ENCODE peak calls at places on chromosomes 6 and 20, in five cellular contexts. S is aorta, L is esophagus squamous epithelium, J is astrocyte, U is brain microvascular endothelial cell. V is an unnamed sample.

GRCh38 chr20:41639630-41640029 is 21.5 kb upstream of the CHD6 start:
- DNase-seq in U (no peak), J (no peak), L (no peak), S (no peak), V (no peak)

GRCh38 chr20:34389206-34389953 is 26.3 kb downstream of the ITCH start:
- DNase-seq in U (no peak), J (peak; percentile 32), L (no peak), S (no peak), V (no peak)

GRCh38 chr6:46235242-46235641 is 64.5 kb upstream of the ENPP5 start:
- DNase-seq in J (no peak), L (no peak), U (no peak), S (no peak), V (no peak)

GRCh38 chr20:20743511-20744169 is 31.2 kb upstream of the RALGAPA2 start:
- DNase-seq in L (no peak), U (no peak), J (peak; percentile 2), S (peak; percentile 76), V (no peak)

GRCh38 chr6:170429457-170429856 is 122.9 kb downstream of the FAM120B start:
- DNase-seq in U (no peak), S (no peak), L (no peak), J (no peak), V (no peak)

GRCh38 chr6:99602519-99603420 is 3.9 kb upstream of the PRDM13 start:
- DNase-seq in U (no peak), J (no peak), S (no peak), L (no peak), V (no peak)

GRCh38 chr6:63305278-63305677 is 14.5 kb downstream of the LGSN start:
- DNase-seq in U (no peak), L (no peak), S (no peak), J (no peak), V (no peak)

GRCh38 chr20:53984781-53985518 is 85.4 kb downstream of the BCAS1 start:
- DNase-seq in J (peak; percentile 20), U (no peak), S (no peak), L (no peak), V (no peak)

GRCh38 chr6:39924283-39924682 is 10.0 kb downstream of the MOCS1 start:
- DNase-seq in S (no peak), L (no peak), J (no peak), U (no peak), V (no peak)

GRCh38 chr6:44606506-44606905 is 219.0 kb downstream of the CDC5L start:
- DNase-seq in S (no peak), L (no peak), J (no peak), U (no peak), V (no peak)

GRCh38 chr6:145483191-145483996 is 251.9 kb downstream of the EPM2A start:
- DNase-seq in U (no peak), J (peak; percentile 70), S (no peak), L (no peak), V (peak; percentile 64)

GRCh38 chr20:3312940-3313656 is 74.1 kb upstream of the SLC4A11 start:
- DNase-seq in L (no peak), S (no peak), U (peak; percentile 30), J (peak; percentile 46), V (peak; percentile 50)

GRCh38 chr6:66638099-66638498 is 931.1 kb upstream of the EYS start:
- DNase-seq in J (no peak), U (no peak), S (no peak), L (no peak), V (no peak)

GRCh38 chr20:38534756-38535155 is 46.2 kb upstream of the ADIG start:
- DNase-seq in J (no peak), S (no peak), U (no peak), L (no peak), V (no peak)

GRCh38 chr6:53216301-53216700 is 67.7 kb upstream of the GCM1 start:
- DNase-seq in S (no peak), J (no peak), U (no peak), L (no peak), V (no peak)

GRCh38 chr6:46642928-46643751 is 9.5 kb downstream of the CYP39A1 start:
- DNase-seq in S (no peak), U (no peak), J (no peak), L (no peak), V (peak; percentile 74)

GRCh38 chr6:14674867-14675648 is 557.5 kb downstream of the CD83 start:
- DNase-seq in S (no peak), J (peak; percentile 26), U (no peak), L (no peak), V (no peak)

GRCh38 chr6:129686941-129687627 is 22.9 kb downstream of the ARHGAP18 start:
- DNase-seq in L (no peak), U (peak; percentile 40), S (no peak), J (peak; percentile 64), V (peak; percentile 55)

GRCh38 chr20:61874421-61875068 is 191.1 kb downstream of the TAF4 start:
- DNase-seq in J (peak; percentile 12), L (no peak), U (no peak), S (no peak), V (peak; percentile 34)

GRCh38 chr6:73308712-73309533 is 45.2 kb downstream of the DPPA5 start:
- DNase-seq in J (no peak), S (no peak), U (peak; percentile 4), L (no peak), V (no peak)

DNA sequence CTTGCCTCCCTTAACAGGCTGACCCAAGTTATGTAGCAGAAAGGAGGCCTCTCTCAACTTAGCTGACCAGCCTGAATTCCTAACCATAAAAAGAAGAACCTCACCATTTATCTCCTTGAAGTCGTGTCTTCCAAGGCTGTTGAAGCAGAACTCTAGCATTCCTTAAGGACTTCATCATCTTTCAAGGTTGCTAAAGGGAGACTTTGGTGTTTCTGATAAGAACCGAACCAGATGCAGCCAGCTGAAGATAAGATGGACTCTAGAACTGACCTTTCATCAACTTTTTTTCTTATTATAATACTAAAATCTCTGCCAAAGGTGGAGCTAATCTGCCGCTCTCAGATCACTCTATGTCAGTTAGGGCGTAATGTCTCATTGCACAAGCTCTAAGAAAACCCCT is 571.7 kb upstream of the SLC35B3 start:
- DNase-seq in J (no peak), S (no peak), L (no peak), U (no peak), V (no peak)
- H3K27ac ChIP-seq in J (no peak overlapping the region), S (no peak overlapping the region), L (no peak overlapping the region), U (no peak overlapping the region), V (no peak overlapping the region)

GRCh38 chr20:25744261-25744660 is 47.6 kb upstream of the ZNF337 start:
- DNase-seq in U (no peak), J (no peak), S (no peak), L (no peak), V (no peak)
- H3K27ac ChIP-seq in U (no peak overlapping the region), J (no peak overlapping the region), S (no peak overlapping the region), L (no peak overlapping the region), V (no peak overlapping the region)

GRCh38 chr6:106728296-106728870 is 99.0 kb downstream of the QRSL1 start:
- DNase-seq in U (no peak), J (no peak), L (no peak), S (no peak), V (no peak)
- H3K27ac ChIP-seq in U (no peak overlapping the region), J (no peak overlapping the region), L (no peak overlapping the region), S (no peak overlapping the region), V (no peak overlapping the region)

DNA sequence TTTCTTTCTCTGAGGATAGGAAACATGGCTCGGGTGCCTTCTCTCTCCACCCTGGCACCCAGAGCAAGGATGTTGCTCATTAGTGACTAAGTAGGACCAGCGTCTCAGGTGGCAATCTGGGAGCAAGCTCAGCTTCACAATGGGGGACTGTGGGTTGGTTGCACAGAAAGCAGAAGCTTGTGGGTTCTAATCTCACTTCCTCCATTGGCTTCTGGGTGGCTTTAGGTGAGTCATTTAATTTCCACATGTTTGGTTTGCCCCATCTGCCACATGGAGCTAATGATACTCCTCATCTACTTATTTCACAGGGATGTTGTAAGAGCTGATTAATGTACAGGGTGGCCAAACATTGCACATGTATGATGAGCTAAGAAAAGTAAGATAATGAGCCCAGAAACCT is 54.8 kb upstream of the AKIRIN2 start:
- DNase-seq in U (peak; percentile 68), L (no peak), J (peak; percentile 96), S (no peak), V (peak; percentile 68)
- H3K27ac ChIP-seq in U (no peak overlapping the region), L (no peak overlapping the region), J (peak overlapping the region; percentile 68), S (no peak overlapping the region), V (peak overlapping the region; percentile 59)

GRCh38 chr6:86331265-86331840 is 606.0 kb upstream of the HTR1E start:
- DNase-seq in L (no peak), J (no peak), S (no peak), U (no peak), V (no peak)
- H3K27ac ChIP-seq in L (no peak overlapping the region), J (no peak overlapping the region), S (no peak overlapping the region), U (no peak overlapping the region), V (no peak overlapping the region)

GRCh38 chr6:18078875-18079274 is 43.6 kb downstream of the NHLRC1 start:
- DNase-seq in L (no peak), J (no peak), S (no peak), U (no peak), V (no peak)

GRCh38 chr6:18072841-18073240 is 49.6 kb downstream of the NHLRC1 start:
- DNase-seq in J (no peak), S (no peak), U (no peak), L (no peak), V (no peak)

GRCh38 chr6:18080544-18080943 is 41.9 kb downstream of the NHLRC1 start:
- DNase-seq in J (no peak), U (no peak), L (no peak), S (no peak), V (no peak)

GRCh38 chr6:18081025-18081668 is 41.3 kb downstream of the NHLRC1 start:
- DNase-seq in S (no peak), J (no peak), U (peak; percentile 73), L (no peak), V (no peak)

GRCh38 chr6:18076231-18076630 is 46.2 kb downstream of the NHLRC1 start:
- DNase-seq in L (no peak), J (no peak), S (no peak), U (no peak), V (no peak)
- H3K27ac ChIP-seq in L (no peak overlapping the region), J (no peak overlapping the region), S (no peak overlapping the region), U (no peak overlapping the region), V (no peak overlapping the region)

V was measured in epithelial cell of prostate.